ENCODE peak calls at places on chromosomes 5 and 9, in seven cellular contexts. I is upper lobe of right lung, B is IMR-90, X is tibial artery, G is OCI-LY7, T is AG04450, C is fibroblast of villous mesenchyme. P is an unnamed sample.

GRCh38 chr5:171599396-171599795 is 179.9 kb downstream of the FGF18 start:
- DNase-seq in T (no peak), I (no peak), G (no peak), C (no peak), X (no peak), B (no peak), P (no peak)

GRCh38 chr5:124996764-124997077 is 250.3 kb upstream of the ZNF608 start:
- DNase-seq in T (no peak), I (no peak), C (peak; percentile 39), B (peak; percentile 56), X (no peak), G (no peak), P (no peak)

GRCh38 chr9:81526587-81526986 is 162.8 kb downstream of the TLE1 start:
- DNase-seq in C (peak; percentile 56), I (no peak), G (no peak), T (peak; percentile 66), X (no peak), B (peak; percentile 93), P (no peak)

GRCh38 chr9:4832786-4833579 is 40.2 kb downstream of the RCL1 start:
- DNase-seq in C (peak; percentile 98), T (peak; percentile 85), X (no peak), I (no peak), G (no peak), B (peak; percentile 100), P (no peak)

GRCh38 chr5:142015781-142016533 is 3.1 kb upstream of the GNPDA1 start:
- DNase-seq in T (no peak), B (peak; percentile 56), C (peak; percentile 27), G (peak; percentile 26), X (no peak), I (no peak), P (no peak)

GRCh38 chr5:34740306-34740891 is 84.3 kb downstream of the RAI14 start:
- DNase-seq in C (no peak), T (no peak), B (no peak), X (no peak), I (no peak), G (no peak), P (no peak)

GRCh38 chr5:81626524-81626923 is 124.4 kb downstream of the SSBP2 start:
- DNase-seq in I (no peak), B (peak; percentile 90), X (no peak), T (peak; percentile 46), C (peak; percentile 64), G (no peak), P (no peak)

GRCh38 chr5:144191998-144192397 is 21.3 kb downstream of the KCTD16 start:
- DNase-seq in G (peak; percentile 87), B (peak; percentile 87), X (no peak), T (no peak), I (no peak), C (peak; percentile 88), P (peak; percentile 90)

GRCh38 chr9:93288891-93289883 is 105.2 kb downstream of the WNK2 start:
- DNase-seq in G (no peak), B (peak; percentile 62), C (peak; percentile 73), I (peak; percentile 61), T (no peak), X (no peak), P (no peak)

GRCh38 chr9:133509179-133510083 is 15.3 kb downstream of the MYMK start:
- DNase-seq in I (no peak), B (no peak), X (no peak), C (peak; percentile 53), T (no peak), G (peak; percentile 32), P (no peak)

GRCh38 chr5:5335708-5336211 is 86.7 kb upstream of the ICE1 start:
- DNase-seq in T (no peak), C (peak; percentile 84), X (no peak), G (no peak), I (no peak), B (peak; percentile 29), P (no peak)

GRCh38 chr5:177367981-177368960 is 10.5 kb downstream of the RGS14 start:
- DNase-seq in C (no peak), X (no peak), G (no peak), T (no peak), I (no peak), B (no peak), P (no peak)

GRCh38 chr5:160441352-160441781 is 19.7 kb downstream of the PTTG1 start:
- DNase-seq in X (no peak), T (no peak), C (no peak), I (no peak), B (peak; percentile 58), G (no peak), P (no peak)

GRCh38 chr5:123868267-123868666 is 356.3 kb downstream of the CSNK1G3 start:
- DNase-seq in C (peak; percentile 5), I (no peak), G (no peak), T (no peak), X (no peak), B (no peak), P (no peak)

GRCh38 chr5:179765400-179765799 is 28.4 kb upstream of the LTC4S start:
- DNase-seq in C (peak; percentile 87), G (no peak), T (no peak), I (no peak), X (peak; percentile 54), B (peak; percentile 85), P (no peak)

GRCh38 chr5:157116483-157116954 is 7.7 kb upstream of the HAVCR2 start:
- DNase-seq in C (no peak), G (no peak), B (no peak), X (no peak), I (no peak), T (no peak), P (no peak)

GRCh38 chr5:78783434-78784130 is 135.0 kb upstream of the LHFPL2 start:
- DNase-seq in X (no peak), C (peak; percentile 56), I (no peak), G (no peak), B (no peak), T (no peak), P (no peak)

GRCh38 chr9:19231126-19232035 is 888 bp downstream of the DENND4C start:
- DNase-seq in X (peak; percentile 32), T (no peak), G (peak; percentile 34), I (no peak), B (peak; percentile 17), C (peak; percentile 38), P (no peak)
- H3K4me3 ChIP-seq in X (peak overlapping the region; percentile 94), T (peak overlapping the region; percentile 83), G (peak overlapping the region; percentile 81), I (peak overlapping the region; percentile 94), B (peak overlapping the region; percentile 97), C (peak overlapping the region; percentile 89), P (peak overlapping the region; percentile 99)

DNA sequence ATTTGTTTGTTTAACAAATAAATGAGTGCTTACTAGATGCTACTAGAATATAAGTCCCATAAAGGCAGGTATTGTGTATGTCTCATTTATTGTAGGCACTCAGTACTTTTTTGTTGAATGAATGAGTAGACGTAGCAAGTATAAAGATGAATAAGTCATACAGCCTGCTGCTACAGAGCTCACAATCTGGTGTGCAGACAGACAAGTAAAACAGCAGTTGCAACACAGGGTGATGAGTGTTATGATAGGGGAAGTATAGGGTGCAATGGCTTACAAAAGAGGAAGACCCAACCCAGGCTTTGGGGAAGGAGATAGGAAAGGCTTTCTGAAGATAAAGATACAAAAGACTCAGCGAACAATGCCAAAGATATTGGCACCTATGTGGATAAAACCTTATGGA is 47.7 kb downstream of the SH3RF2 start:
- DNase-seq in G (no peak), C (no peak), T (no peak), X (no peak), B (no peak), I (no peak), P (no peak)
- TF ChIP-seq CTCF in G (no peak), C (no peak), T (no peak), X (no peak), B (no peak), I (no peak), P (no peak)

GRCh38 chr5:56740868-56741267 is 74.5 kb upstream of the MAP3K1 start:
- DNase-seq in T (no peak), X (no peak), G (no peak), C (no peak), I (no peak), B (no peak), P (no peak)
- H3K4me3 ChIP-seq in T (no peak overlapping the region), X (no peak overlapping the region), G (no peak overlapping the region), C (no peak overlapping the region), I (no peak overlapping the region), B (no peak overlapping the region), P (no peak overlapping the region)

DNA sequence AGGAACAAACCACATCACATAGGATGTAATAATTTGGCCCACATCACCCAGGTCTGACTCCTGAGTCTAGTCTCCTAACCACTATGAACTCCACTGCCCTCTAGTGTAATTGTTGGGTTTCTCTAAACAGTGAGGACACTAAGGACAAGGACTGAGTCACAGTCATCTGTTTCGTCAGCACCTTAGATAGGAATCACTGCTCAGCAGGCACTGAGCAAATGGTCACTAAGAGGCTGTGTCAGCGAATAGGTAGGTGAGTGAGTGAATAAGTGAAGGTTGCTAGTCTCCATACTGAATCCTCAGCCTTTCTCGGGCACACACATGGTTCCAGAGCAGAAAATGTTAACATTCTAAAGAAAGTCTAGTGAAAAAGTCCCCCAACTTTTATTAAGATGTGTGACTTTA is 278.6 kb downstream of the SPOCK1 start:
- DNase-seq in T (no peak), C (peak; percentile 80), B (peak; percentile 78), I (no peak), G (peak; percentile 75), X (no peak), P (peak; percentile 10)
- TF ChIP-seq CTCF in T (peak; percentile 66), C (peak; percentile 60), B (peak; percentile 66), I (peak; percentile 42), G (peak; percentile 85), X (peak; percentile 40), P (peak; percentile 60)

GRCh38 chr9:115115117-115115880 is 2.7 kb downstream of the TNC start:
- DNase-seq in T (no peak), C (no peak), I (no peak), G (no peak), X (no peak), B (peak; percentile 44), P (no peak)
- H3K4me3 ChIP-seq in T (peak overlapping the region; percentile 77), C (no peak overlapping the region), I (no peak overlapping the region), G (no peak overlapping the region), X (peak overlapping the region; percentile 57), B (peak overlapping the region; percentile 21), P (no peak overlapping the region)

DNA sequence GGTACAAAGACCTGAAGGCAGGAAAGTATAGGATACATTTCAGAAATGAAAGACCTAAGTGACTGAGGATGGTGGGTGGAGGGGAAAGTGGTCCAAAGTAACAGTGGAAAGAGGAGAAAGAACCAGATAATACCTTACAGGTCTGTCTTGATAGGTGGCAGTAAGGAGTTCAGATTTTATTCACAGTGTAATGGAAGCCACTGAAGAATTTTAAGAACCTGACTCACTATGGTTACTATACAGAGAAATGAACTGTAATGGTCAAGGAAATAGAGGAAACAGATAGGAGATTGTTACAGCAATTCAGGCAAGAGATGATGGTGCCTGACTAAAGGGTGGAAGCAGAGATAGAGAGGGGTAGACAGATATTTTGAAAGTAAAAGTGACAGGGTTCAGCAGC is 46.5 kb downstream of the EPB41L4A start:
- DNase-seq in G (no peak), X (no peak), C (no peak), T (no peak), I (no peak), B (no peak), P (no peak)
- TF ChIP-seq CTCF in G (peak; percentile 38), X (no peak), C (no peak), T (no peak), I (no peak), B (no peak), P (peak; percentile 16)